ENCODE peak calls at places on chromosome 5, in five cellular contexts. O, E, Y, C and S are unnamed samples.

GRCh38 chr5:134029156-134029555 is 24.4 kb upstream of the VDAC1 start:
- DNase-seq in E (peak), C (peak), O (no peak), Y (peak), S (peak)

GRCh38 chr5:138461343-138462125 is 3.7 kb upstream of the EGR1 start:
- DNase-seq in C (peak), O (no peak), Y (peak), E (peak), S (peak)

GRCh38 chr5:54695198-54695966 is 177.8 kb downstream of the SNX18 start:
- DNase-seq in O (no peak), Y (no peak), C (no peak), E (no peak), S (no peak)

GRCh38 chr5:35938518-35939227 is at the start of gene CAPSL:
- DNase-seq in E (peak), Y (peak), O (peak), C (peak), S (peak)

GRCh38 chr5:13831236-13831810 is 113.2 kb downstream of the DNAH5 start:
- DNase-seq in E (peak), Y (peak), C (no peak), O (no peak), S (no peak)

GRCh38 chr5:100903036-100903887 is at the start of gene ST8SIA4:
- DNase-seq in E (peak), O (peak), C (peak), Y (peak), S (no peak)

GRCh38 chr5:74626386-74627222 is 13.9 kb downstream of the ENC1 start:
- DNase-seq in E (no peak), C (no peak), Y (no peak), O (no peak), S (no peak)

GRCh38 chr5:42993516-42994284 is 46.4 kb downstream of the ANXA2R start:
- DNase-seq in Y (peak), E (no peak), O (no peak), C (peak), S (no peak)

GRCh38 chr5:111310713-111311620 is 86.8 kb downstream of the CAMK4 start:
- DNase-seq in O (no peak), Y (no peak), C (no peak), E (no peak), S (no peak)

GRCh38 chr5:33939863-33940262 is 3.7 kb downstream of the RXFP3 start:
- DNase-seq in O (no peak), C (peak), E (peak), Y (peak), S (no peak)

GRCh38 chr5:124468671-124469411 is 277.6 kb downstream of the ZNF608 start:
- DNase-seq in E (no peak), C (no peak), O (no peak), Y (no peak), S (no peak)

GRCh38 chr5:54673523-54674225 is 156.1 kb downstream of the SNX18 start:
- DNase-seq in Y (peak), E (no peak), C (peak), O (peak), S (no peak)

GRCh38 chr5:102749416-102750021 is 5.6 kb upstream of the PAM start:
- DNase-seq in C (no peak), O (no peak), Y (no peak), E (no peak), S (no peak)

GRCh38 chr5:126645132-126645531 is 44.4 kb downstream of the PHAX start:
- DNase-seq in C (no peak), Y (no peak), O (no peak), E (no peak), S (no peak)

GRCh38 chr5:74400067-74400466 is 240.5 kb downstream of the ENC1 start:
- DNase-seq in E (no peak), Y (no peak), O (peak), C (no peak), S (no peak)

GRCh38 chr5:10876345-10876744 is 115.3 kb upstream of the DAP start:
- DNase-seq in Y (no peak), E (peak), C (no peak), O (no peak), S (no peak)

GRCh38 chr5:170151105-170151831 is 45.6 kb downstream of the FOXI1 start:
- DNase-seq in C (no peak), Y (peak), E (peak), O (peak), S (peak)

GRCh38 chr5:111673896-111674626 is 82.9 kb downstream of the NREP start:
- DNase-seq in C (no peak), E (no peak), O (no peak), Y (no peak), S (no peak)

GRCh38 chr5:55994502-55994997 is at the start of gene IL6ST:
- DNase-seq in E (peak), Y (peak), C (peak), O (peak), S (no peak)

GRCh38 chr5:179822059-179822432 is 1.3 kb downstream of the SQSTM1 start:
- DNase-seq in C (no peak), E (no peak), O (no peak), Y (no peak), S (no peak)

GRCh38 chr5:179820483-179821297 is at the start of gene SQSTM1:
- DNase-seq in E (peak), C (peak), Y (peak), O (peak), S (no peak)

GRCh38 chr5:179820127-179820482 is 600 bp upstream of the SQSTM1 start:
- DNase-seq in C (no peak), Y (no peak), O (no peak), E (no peak), S (no peak)

GRCh38 chr5:179822444-179822990 is 1.8 kb downstream of the SQSTM1 start:
- DNase-seq in O (no peak), C (no peak), Y (no peak), E (no peak), S (no peak)

DNA sequence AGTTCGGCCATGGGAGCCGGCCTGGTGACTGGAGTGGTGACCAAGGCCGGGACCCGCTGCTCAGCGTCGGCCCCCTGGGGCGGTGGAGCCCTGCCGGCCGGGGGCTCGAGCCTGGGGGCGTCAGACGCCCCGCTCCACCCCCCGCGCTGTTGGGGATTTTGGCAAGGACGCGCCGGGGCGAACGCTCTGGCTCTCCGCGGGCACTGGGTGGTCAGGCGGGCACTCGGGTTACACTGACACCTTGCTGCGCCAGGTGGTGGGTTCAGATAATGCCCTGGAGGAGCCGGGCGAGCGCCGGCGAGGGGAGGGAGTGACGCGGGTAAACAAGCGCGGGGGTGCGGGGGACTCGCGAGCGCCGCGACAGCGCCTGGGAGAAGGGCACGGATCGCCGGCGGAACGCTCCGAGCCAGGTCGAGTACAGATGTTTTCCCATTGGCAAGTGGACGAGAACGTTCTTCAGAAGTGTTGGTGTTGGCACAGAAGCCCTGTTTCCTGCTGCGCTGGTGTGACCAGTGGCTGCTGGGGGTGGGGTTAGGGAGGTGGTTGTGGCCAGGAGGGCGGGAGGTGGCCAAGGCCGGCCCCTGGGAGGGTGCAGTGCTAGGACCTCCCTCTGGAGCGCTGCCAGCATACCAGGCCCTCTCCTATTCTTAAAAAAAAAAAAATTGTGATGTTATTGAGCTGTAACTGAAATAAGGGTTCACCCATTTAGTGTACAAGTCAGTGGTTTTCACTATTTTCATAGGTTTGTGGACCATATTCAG is 773 bp downstream of the SQSTM1 start:
- DNase-seq in C (peak), O (peak), E (peak), Y (peak), S (peak)
- TF ChIP-seq CTCF in C (no peak), O (no peak), E (no peak), Y (no peak), S (no peak)

GRCh38 chr5:73119492-73120157 is 750 bp upstream of the TMEM171 start:
- DNase-seq in O (peak), Y (no peak), E (no peak), C (no peak), S (no peak)
- H3K4me3 ChIP-seq in O (no peak), Y (no peak), E (no peak), C (peak), S (no peak)

GRCh38 chr5:94614156-94614805 is 4.1 kb downstream of the KIAA0825 start:
- DNase-seq in O (no peak), E (no peak), Y (no peak), C (no peak), S (no peak)

GRCh38 chr5:94618029-94618492 is 343 bp downstream of the KIAA0825 start:
- DNase-seq in O (peak), Y (peak), E (peak), C (peak), S (no peak)

GRCh38 chr5:94615843-94616242 is 2.6 kb downstream of the KIAA0825 start:
- DNase-seq in O (no peak), E (no peak), Y (no peak), C (no peak), S (no peak)

GRCh38 chr5:94618493-94619328 is at the start of the genes KIAA0825 and SLF1:
- DNase-seq in Y (peak), C (peak), O (peak), E (peak), S (peak)

GRCh38 chr5:94613583-94613982 is 4.8 kb downstream of the KIAA0825 start:
- DNase-seq in O (no peak), C (peak), E (peak), Y (peak), S (no peak)
- TF ChIP-seq CTCF in O (no peak), C (peak), E (peak), Y (peak), S (peak)

GRCh38 chr5:139708877-139709586 is 60.9 kb downstream of the CXXC5 start:
- DNase-seq in C (peak), Y (peak), E (no peak), O (peak), S (no peak)

GRCh38 chr5:139709587-139710369 is 61.6 kb downstream of the CXXC5 start:
- DNase-seq in O (no peak), E (no peak), Y (no peak), C (peak), S (no peak)

GRCh38 chr5:139711067-139711851 is 63.1 kb downstream of the CXXC5 start:
- DNase-seq in Y (peak), O (no peak), C (peak), E (peak), S (no peak)

GRCh38 chr5:139710370-139711066 is 62.4 kb downstream of the CXXC5 start:
- DNase-seq in Y (peak), O (no peak), E (no peak), C (peak), S (no peak)

DNA sequence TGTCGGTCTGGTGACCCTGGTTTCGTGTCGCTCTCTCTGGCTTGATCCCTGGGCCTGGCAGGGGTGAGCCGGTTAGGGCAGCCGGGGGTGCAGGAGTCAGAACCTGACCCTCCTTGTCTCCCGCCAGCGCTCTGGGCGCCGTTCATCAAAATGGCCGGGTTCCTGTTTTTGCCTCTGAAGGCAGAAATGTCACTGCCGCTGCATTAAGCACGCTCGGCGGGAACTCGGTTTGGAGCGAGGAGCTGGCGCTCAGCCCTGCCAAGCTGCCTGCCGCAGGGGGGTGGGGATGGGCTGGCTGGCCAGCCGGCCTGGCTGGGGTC is 63.7 kb downstream of the CXXC5 start:
- DNase-seq in Y (no peak), C (no peak), E (no peak), O (no peak), S (no peak)
- H3K4me3 ChIP-seq in Y (no peak), C (peak), E (peak), O (no peak), S (peak)